ENCODE peak calls at places on chromosomes 11 and 22, in five cellular contexts. One of them, this sample, is unnamed.

GRCh38 chr11:72072348-72072747 is 8.0 kb downstream of the NUMA1 start:
- DNase-seq in effector CD4-positive, alpha-beta T cell: no peak
- DNase-seq in C1 segment of cervical spinal cord: no peak
- DNase-seq in NCI-H1105: no peak
- DNase-seq in aorta: no peak
- DNase-seq in this sample: no peak

GRCh38 chr11:80167766-80168165 is 726.9 kb upstream of the TENM4 start:
- DNase-seq in effector CD4-positive, alpha-beta T cell: no peak
- DNase-seq in C1 segment of cervical spinal cord: no peak
- DNase-seq in NCI-H1105: no peak
- DNase-seq in aorta: no peak
- DNase-seq in this sample: no peak

GRCh38 chr11:761526-762108 is 14.4 kb downstream of the TALDO1 start:
- DNase-seq in effector CD4-positive, alpha-beta T cell: no peak
- DNase-seq in C1 segment of cervical spinal cord: no peak
- DNase-seq in NCI-H1105: no peak
- DNase-seq in aorta: no peak
- DNase-seq in this sample: no peak

GRCh38 chr22:46007848-46008261 is 30.9 kb upstream of the WNT7B start:
- DNase-seq in effector CD4-positive, alpha-beta T cell: no peak
- DNase-seq in C1 segment of cervical spinal cord: no peak
- DNase-seq in NCI-H1105: no peak
- DNase-seq in aorta: peak
- DNase-seq in this sample: peak

GRCh38 chr11:88544656-88545280 is 207.2 kb upstream of the CTSC start:
- DNase-seq in effector CD4-positive, alpha-beta T cell: no peak
- DNase-seq in C1 segment of cervical spinal cord: no peak
- DNase-seq in NCI-H1105: no peak
- DNase-seq in aorta: no peak
- DNase-seq in this sample: no peak

GRCh38 chr11:11072067-11072466 is 214.2 kb upstream of the ZBED5 start:
- DNase-seq in effector CD4-positive, alpha-beta T cell: no peak
- DNase-seq in C1 segment of cervical spinal cord: no peak
- DNase-seq in NCI-H1105: no peak
- DNase-seq in aorta: no peak
- DNase-seq in this sample: no peak

GRCh38 chr11:74282421-74282820 is 29.0 kb downstream of the P4HA3 start:
- DNase-seq in effector CD4-positive, alpha-beta T cell: no peak
- DNase-seq in C1 segment of cervical spinal cord: no peak
- DNase-seq in NCI-H1105: no peak
- DNase-seq in aorta: no peak
- DNase-seq in this sample: no peak

GRCh38 chr22:44254811-44255210 is 57.9 kb downstream of the SHISAL1 start:
- DNase-seq in effector CD4-positive, alpha-beta T cell: no peak
- DNase-seq in C1 segment of cervical spinal cord: no peak
- DNase-seq in NCI-H1105: no peak
- DNase-seq in aorta: no peak
- DNase-seq in this sample: no peak

GRCh38 chr11:75802022-75802912 is 12.7 kb upstream of the UVRAG start:
- DNase-seq in effector CD4-positive, alpha-beta T cell: no peak
- DNase-seq in C1 segment of cervical spinal cord: no peak
- DNase-seq in NCI-H1105: no peak
- DNase-seq in aorta: peak
- DNase-seq in this sample: no peak

GRCh38 chr11:63212742-63213141 is 30.7 kb downstream of the SLC22A25 start:
- DNase-seq in effector CD4-positive, alpha-beta T cell: no peak
- DNase-seq in C1 segment of cervical spinal cord: no peak
- DNase-seq in NCI-H1105: no peak
- DNase-seq in aorta: no peak
- DNase-seq in this sample: peak

GRCh38 chr22:31399211-31400022 is at the start of gene DRG1:
- DNase-seq in effector CD4-positive, alpha-beta T cell: peak
- DNase-seq in C1 segment of cervical spinal cord: peak
- DNase-seq in NCI-H1105: peak
- DNase-seq in aorta: peak
- DNase-seq in this sample: peak

GRCh38 chr11:119168471-119169271 is at the start of gene NLRX1:
- DNase-seq in effector CD4-positive, alpha-beta T cell: peak
- DNase-seq in C1 segment of cervical spinal cord: peak
- DNase-seq in NCI-H1105: no peak
- DNase-seq in aorta: peak
- DNase-seq in this sample: no peak

GRCh38 chr11:86592047-86592564 is 80.3 kb downstream of the ME3 start:
- DNase-seq in effector CD4-positive, alpha-beta T cell: no peak
- DNase-seq in C1 segment of cervical spinal cord: no peak
- DNase-seq in NCI-H1105: no peak
- DNase-seq in aorta: no peak
- DNase-seq in this sample: peak

GRCh38 chr11:64146036-64146943 is 19.6 kb downstream of the MACROD1 start:
- DNase-seq in effector CD4-positive, alpha-beta T cell: peak
- DNase-seq in C1 segment of cervical spinal cord: peak
- DNase-seq in NCI-H1105: no peak
- DNase-seq in aorta: no peak
- DNase-seq in this sample: peak

GRCh38 chr11:57224537-57224936 is 12.5 kb downstream of the APLNR start:
- DNase-seq in effector CD4-positive, alpha-beta T cell: no peak
- DNase-seq in C1 segment of cervical spinal cord: no peak
- DNase-seq in NCI-H1105: no peak
- DNase-seq in aorta: no peak
- DNase-seq in this sample: no peak

GRCh38 chr22:22753526-22754267 is 109.3 kb downstream of the GGTLC2 start:
- DNase-seq in effector CD4-positive, alpha-beta T cell: peak
- DNase-seq in C1 segment of cervical spinal cord: no peak
- DNase-seq in NCI-H1105: peak
- DNase-seq in aorta: no peak
- DNase-seq in this sample: no peak